ENCODE peak calls at places on chromosomes 13 and 19, in ten cellular contexts. One of them, this sample, is unnamed.

GRCh38 chr19:31348416-31349159 is 648 bp downstream of the TSHZ3 start:
- DNase-seq in cardiac fibroblast: peak; percentile 30
- DNase-seq in astrocyte: peak; percentile 37
- DNase-seq in osteoblast: no peak
- DNase-seq in ovary: peak; percentile 68
- DNase-seq in brain microvascular endothelial cell: no peak
- DNase-seq in breast epithelium: no peak
- DNase-seq in stomach: no peak
- DNase-seq in body of pancreas: no peak
- DNase-seq in GM10248: no peak
- DNase-seq in this sample: peak; percentile 16

GRCh38 chr13:104357174-104357573 is 1291.0 kb upstream of the SLC10A2 start:
- DNase-seq in cardiac fibroblast: peak; percentile 29
- DNase-seq in astrocyte: peak; percentile 73
- DNase-seq in osteoblast: no peak
- DNase-seq in ovary: no peak
- DNase-seq in brain microvascular endothelial cell: no peak
- DNase-seq in breast epithelium: no peak
- DNase-seq in stomach: no peak
- DNase-seq in body of pancreas: no peak
- DNase-seq in GM10248: no peak
- DNase-seq in this sample: no peak

GRCh38 chr13:71005919-71006318 is 861.1 kb downstream of the DACH1 start:
- DNase-seq in cardiac fibroblast: no peak
- DNase-seq in astrocyte: no peak
- DNase-seq in osteoblast: no peak
- DNase-seq in ovary: no peak
- DNase-seq in brain microvascular endothelial cell: no peak
- DNase-seq in breast epithelium: no peak
- DNase-seq in stomach: no peak
- DNase-seq in body of pancreas: no peak
- DNase-seq in GM10248: no peak
- DNase-seq in this sample: no peak

GRCh38 chr19:46862974-46863632 is 2.3 kb downstream of the ARHGAP35 start:
- DNase-seq in cardiac fibroblast: no peak
- DNase-seq in astrocyte: no peak
- DNase-seq in osteoblast: no peak
- DNase-seq in ovary: no peak
- DNase-seq in brain microvascular endothelial cell: no peak
- DNase-seq in breast epithelium: no peak
- DNase-seq in stomach: no peak
- DNase-seq in body of pancreas: no peak
- DNase-seq in GM10248: no peak
- DNase-seq in this sample: no peak

GRCh38 chr19:34217952-34218817 is 36.2 kb upstream of the GARRE1 start:
- DNase-seq in cardiac fibroblast: peak; percentile 83
- DNase-seq in astrocyte: peak; percentile 99
- DNase-seq in osteoblast: peak; percentile 86
- DNase-seq in ovary: no peak
- DNase-seq in brain microvascular endothelial cell: peak; percentile 98
- DNase-seq in breast epithelium: peak; percentile 34
- DNase-seq in stomach: peak; percentile 39
- DNase-seq in body of pancreas: peak; percentile 44
- DNase-seq in GM10248: peak; percentile 43
- DNase-seq in this sample: peak; percentile 79

GRCh38 chr19:651991-652390 is 11.0 kb downstream of the RNF126 start:
- DNase-seq in cardiac fibroblast: no peak
- DNase-seq in astrocyte: no peak
- DNase-seq in osteoblast: peak; percentile 80
- DNase-seq in ovary: no peak
- DNase-seq in brain microvascular endothelial cell: no peak
- DNase-seq in breast epithelium: no peak
- DNase-seq in stomach: no peak
- DNase-seq in body of pancreas: no peak
- DNase-seq in GM10248: no peak
- DNase-seq in this sample: no peak

GRCh38 chr13:24654741-24655140 is 25.5 kb upstream of the ATP12A start:
- DNase-seq in cardiac fibroblast: peak; percentile 38
- DNase-seq in astrocyte: peak; percentile 18
- DNase-seq in osteoblast: no peak
- DNase-seq in ovary: no peak
- DNase-seq in brain microvascular endothelial cell: peak; percentile 65
- DNase-seq in breast epithelium: no peak
- DNase-seq in stomach: no peak
- DNase-seq in body of pancreas: no peak
- DNase-seq in GM10248: no peak
- DNase-seq in this sample: no peak

GRCh38 chr13:50529154-50529882 is 314.2 kb downstream of the DLEU7 start:
- DNase-seq in cardiac fibroblast: peak; percentile 91
- DNase-seq in astrocyte: peak; percentile 95
- DNase-seq in osteoblast: peak; percentile 93
- DNase-seq in ovary: peak; percentile 84
- DNase-seq in brain microvascular endothelial cell: peak; percentile 85
- DNase-seq in breast epithelium: peak; percentile 76
- DNase-seq in stomach: peak; percentile 87
- DNase-seq in body of pancreas: peak; percentile 74
- DNase-seq in GM10248: no peak
- DNase-seq in this sample: peak; percentile 40

DNA sequence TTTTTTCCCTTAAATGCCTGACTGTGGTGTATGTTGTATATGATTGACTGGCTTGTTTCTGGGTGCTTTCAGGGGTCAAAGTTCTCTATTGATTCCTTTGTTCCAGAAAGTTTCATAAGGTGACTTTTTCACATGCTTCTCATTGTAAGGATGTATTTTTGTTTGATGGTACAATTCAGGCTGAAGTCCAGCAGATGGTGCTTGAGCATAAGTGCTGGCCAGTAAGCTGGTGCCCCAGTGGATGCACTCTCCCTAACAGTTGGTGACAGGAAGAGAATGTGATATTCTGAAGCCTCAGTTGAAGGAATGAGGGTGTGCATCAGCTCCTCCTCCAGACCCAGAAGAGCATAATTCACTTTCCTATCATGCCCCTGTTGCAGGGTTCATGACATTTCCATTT is 1941.6 kb upstream of the PRR20A start:
- DNase-seq in cardiac fibroblast: no peak
- DNase-seq in astrocyte: no peak
- DNase-seq in osteoblast: no peak
- DNase-seq in ovary: no peak
- DNase-seq in brain microvascular endothelial cell: no peak
- DNase-seq in breast epithelium: no peak
- DNase-seq in stomach: no peak
- DNase-seq in body of pancreas: no peak
- DNase-seq in GM10248: no peak
- DNase-seq in this sample: no peak
- TF ChIP-seq CTCF in cardiac fibroblast: no peak
- TF ChIP-seq CTCF in astrocyte: no peak
- TF ChIP-seq CTCF in osteoblast: no peak
- TF ChIP-seq CTCF in ovary: no peak
- TF ChIP-seq CTCF in brain microvascular endothelial cell: no peak
- TF ChIP-seq CTCF in breast epithelium: no peak
- TF ChIP-seq CTCF in stomach: no peak
- TF ChIP-seq CTCF in body of pancreas: no peak
- TF ChIP-seq CTCF in GM10248: no peak
- TF ChIP-seq CTCF in this sample: no peak

DNA sequence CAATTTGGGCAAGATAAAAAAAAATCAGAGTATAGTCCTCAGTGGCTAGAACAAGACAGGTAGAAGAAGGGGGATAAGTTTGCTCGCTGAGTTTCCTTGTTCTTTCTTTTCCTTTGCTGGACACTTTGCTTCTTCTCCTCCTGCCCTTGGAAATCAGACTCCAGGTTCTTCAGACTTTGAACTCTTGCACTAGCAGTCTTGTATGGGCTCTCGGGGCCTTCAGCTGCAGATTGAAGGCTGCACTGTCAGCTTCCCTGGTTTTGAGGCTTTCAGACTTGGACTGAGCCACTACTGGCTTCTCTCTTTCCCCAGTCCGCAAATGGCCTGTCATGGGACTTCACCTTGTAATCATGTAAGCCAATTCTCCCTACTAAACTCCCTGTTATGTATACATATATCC is 379.8 kb downstream of the NDFIP2 start:
- DNase-seq in cardiac fibroblast: no peak
- DNase-seq in astrocyte: no peak
- DNase-seq in osteoblast: no peak
- DNase-seq in ovary: no peak
- DNase-seq in brain microvascular endothelial cell: no peak
- DNase-seq in breast epithelium: no peak
- DNase-seq in stomach: no peak
- DNase-seq in body of pancreas: no peak
- DNase-seq in GM10248: no peak
- DNase-seq in this sample: no peak
- TF ChIP-seq CTCF in cardiac fibroblast: no peak
- TF ChIP-seq CTCF in astrocyte: no peak
- TF ChIP-seq CTCF in osteoblast: no peak
- TF ChIP-seq CTCF in ovary: no peak
- TF ChIP-seq CTCF in brain microvascular endothelial cell: no peak
- TF ChIP-seq CTCF in breast epithelium: no peak
- TF ChIP-seq CTCF in stomach: no peak
- TF ChIP-seq CTCF in body of pancreas: no peak
- TF ChIP-seq CTCF in GM10248: no peak
- TF ChIP-seq CTCF in this sample: no peak

GRCh38 chr13:112587359-112587766 is 590 bp downstream of the TUBGCP3 start:
- DNase-seq in cardiac fibroblast: peak; percentile 88
- DNase-seq in astrocyte: peak; percentile 67
- DNase-seq in osteoblast: peak; percentile 98
- DNase-seq in ovary: peak; percentile 94
- DNase-seq in brain microvascular endothelial cell: peak; percentile 74
- DNase-seq in breast epithelium: peak; percentile 67
- DNase-seq in stomach: peak; percentile 82
- DNase-seq in body of pancreas: peak; percentile 87
- DNase-seq in GM10248: peak; percentile 84
- DNase-seq in this sample: peak; percentile 76

GRCh38 chr13:112586334-112586733 is 1.6 kb downstream of the TUBGCP3 start:
- DNase-seq in cardiac fibroblast: no peak
- DNase-seq in astrocyte: no peak
- DNase-seq in osteoblast: no peak
- DNase-seq in ovary: no peak
- DNase-seq in brain microvascular endothelial cell: no peak
- DNase-seq in breast epithelium: no peak
- DNase-seq in stomach: no peak
- DNase-seq in body of pancreas: no peak
- DNase-seq in GM10248: no peak
- DNase-seq in this sample: no peak

GRCh38 chr13:112588490-112589297 is 741 bp upstream of the TUBGCP3 start:
- DNase-seq in cardiac fibroblast: no peak
- DNase-seq in astrocyte: no peak
- DNase-seq in osteoblast: no peak
- DNase-seq in ovary: no peak
- DNase-seq in brain microvascular endothelial cell: no peak
- DNase-seq in breast epithelium: no peak
- DNase-seq in stomach: no peak
- DNase-seq in body of pancreas: peak; percentile 38
- DNase-seq in GM10248: no peak
- DNase-seq in this sample: peak; percentile 31

GRCh38 chr13:112583592-112584277 is 4.2 kb downstream of the TUBGCP3 start:
- DNase-seq in cardiac fibroblast: no peak
- DNase-seq in astrocyte: no peak
- DNase-seq in osteoblast: no peak
- DNase-seq in ovary: no peak
- DNase-seq in brain microvascular endothelial cell: no peak
- DNase-seq in breast epithelium: no peak
- DNase-seq in stomach: no peak
- DNase-seq in body of pancreas: peak; percentile 68
- DNase-seq in GM10248: peak; percentile 62
- DNase-seq in this sample: no peak

DNA sequence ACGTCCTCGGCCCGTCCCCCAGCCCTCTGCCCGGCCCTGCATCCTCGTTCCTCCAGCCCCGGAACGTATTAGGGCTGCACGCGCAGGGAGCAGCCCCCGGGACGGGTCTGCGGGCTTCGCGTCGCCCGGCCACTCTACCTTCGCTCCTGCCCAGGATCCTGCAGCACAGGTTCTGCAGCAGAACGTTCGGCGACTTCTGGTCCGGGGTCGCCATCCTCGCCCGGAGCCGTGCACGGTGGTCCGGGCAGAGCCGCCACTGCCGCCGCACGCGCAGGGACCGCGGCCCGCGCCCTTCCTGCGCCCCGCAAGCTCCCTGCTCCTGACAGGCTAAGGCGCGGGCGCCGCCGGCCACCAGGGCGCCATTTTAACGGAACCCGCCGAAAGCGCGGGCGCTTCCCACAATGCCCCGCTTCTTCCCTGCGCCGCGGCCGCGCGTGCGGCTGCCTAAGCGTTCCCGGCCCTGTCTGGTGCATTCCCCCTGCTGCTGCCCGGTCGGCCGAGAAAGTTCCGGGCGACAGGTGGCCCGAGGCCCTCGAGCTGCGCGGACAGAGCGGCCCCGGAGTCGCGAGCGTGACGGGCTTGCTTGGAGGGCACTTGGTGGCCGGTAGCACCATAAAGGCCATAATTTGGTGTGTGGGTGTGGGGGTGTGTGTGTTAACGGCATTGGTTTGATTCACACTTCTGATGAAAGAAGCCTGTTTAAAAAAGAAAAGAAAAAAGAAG is at the start of gene TUBGCP3:
- DNase-seq in cardiac fibroblast: peak; percentile 86
- DNase-seq in astrocyte: peak; percentile 60
- DNase-seq in osteoblast: peak; percentile 97
- DNase-seq in ovary: peak; percentile 90
- DNase-seq in brain microvascular endothelial cell: peak; percentile 61
- DNase-seq in breast epithelium: peak; percentile 53
- DNase-seq in stomach: peak; percentile 87
- DNase-seq in body of pancreas: peak; percentile 88
- DNase-seq in GM10248: peak; percentile 92
- DNase-seq in this sample: peak; percentile 81
- TF ChIP-seq CTCF in cardiac fibroblast: no peak
- TF ChIP-seq CTCF in astrocyte: no peak
- TF ChIP-seq CTCF in osteoblast: no peak
- TF ChIP-seq CTCF in ovary: no peak
- TF ChIP-seq CTCF in brain microvascular endothelial cell: no peak
- TF ChIP-seq CTCF in breast epithelium: peak; percentile 13
- TF ChIP-seq CTCF in stomach: no peak
- TF ChIP-seq CTCF in body of pancreas: peak; percentile 40
- TF ChIP-seq CTCF in GM10248: no peak
- TF ChIP-seq CTCF in this sample: no peak

GRCh38 chr19:45640849-45641273 is 1.7 kb upstream of the EML2 start:
- DNase-seq in cardiac fibroblast: no peak
- DNase-seq in astrocyte: no peak
- DNase-seq in osteoblast: no peak
- DNase-seq in ovary: peak; percentile 55
- DNase-seq in brain microvascular endothelial cell: no peak
- DNase-seq in breast epithelium: no peak
- DNase-seq in stomach: peak; percentile 50
- DNase-seq in body of pancreas: no peak
- DNase-seq in GM10248: peak; percentile 38
- DNase-seq in this sample: peak; percentile 79

GRCh38 chr19:45638930-45639729 is at the start of gene EML2:
- DNase-seq in cardiac fibroblast: peak; percentile 38
- DNase-seq in astrocyte: peak; percentile 14
- DNase-seq in osteoblast: peak; percentile 92
- DNase-seq in ovary: peak; percentile 60
- DNase-seq in brain microvascular endothelial cell: no peak
- DNase-seq in breast epithelium: no peak
- DNase-seq in stomach: peak; percentile 71
- DNase-seq in body of pancreas: peak; percentile 58
- DNase-seq in GM10248: peak; percentile 72
- DNase-seq in this sample: peak; percentile 60

GRCh38 chr19:45636275-45636674 is 2.9 kb downstream of the EML2 start:
- DNase-seq in cardiac fibroblast: no peak
- DNase-seq in astrocyte: no peak
- DNase-seq in osteoblast: no peak
- DNase-seq in ovary: no peak
- DNase-seq in brain microvascular endothelial cell: no peak
- DNase-seq in breast epithelium: no peak
- DNase-seq in stomach: no peak
- DNase-seq in body of pancreas: no peak
- DNase-seq in GM10248: no peak
- DNase-seq in this sample: no peak

GRCh38 chr19:45636902-45637301 is 2.3 kb downstream of the EML2 start:
- DNase-seq in cardiac fibroblast: no peak
- DNase-seq in astrocyte: no peak
- DNase-seq in osteoblast: no peak
- DNase-seq in ovary: no peak
- DNase-seq in brain microvascular endothelial cell: no peak
- DNase-seq in breast epithelium: no peak
- DNase-seq in stomach: no peak
- DNase-seq in body of pancreas: no peak
- DNase-seq in GM10248: no peak
- DNase-seq in this sample: no peak

GRCh38 chr19:45637890-45638667 is 1.1 kb downstream of the EML2 start:
- DNase-seq in cardiac fibroblast: peak; percentile 74
- DNase-seq in astrocyte: peak; percentile 47
- DNase-seq in osteoblast: peak; percentile 92
- DNase-seq in ovary: no peak
- DNase-seq in brain microvascular endothelial cell: peak; percentile 37
- DNase-seq in breast epithelium: no peak
- DNase-seq in stomach: peak; percentile 44
- DNase-seq in body of pancreas: peak; percentile 35
- DNase-seq in GM10248: no peak
- DNase-seq in this sample: no peak
- TF ChIP-seq CTCF in cardiac fibroblast: no peak
- TF ChIP-seq CTCF in astrocyte: no peak
- TF ChIP-seq CTCF in osteoblast: no peak
- TF ChIP-seq CTCF in ovary: no peak
- TF ChIP-seq CTCF in brain microvascular endothelial cell: no peak
- TF ChIP-seq CTCF in breast epithelium: no peak
- TF ChIP-seq CTCF in stomach: no peak
- TF ChIP-seq CTCF in body of pancreas: no peak
- TF ChIP-seq CTCF in GM10248: no peak
- TF ChIP-seq CTCF in this sample: no peak

This sample was measured in activated CD8-positive, alpha-beta T cell treated with anti-CD3 and anti-CD28 coated beads for 36 hours.